ENCODE peak calls at places on chromosomes 13 and 19, in four cellular contexts. One of them, this sample, is unnamed.

GRCh38 chr19:32361574-32362317 is 16.3 kb downstream of the ZNF507 start:
- DNase-seq in COLO829: no peak
- DNase-seq in H1: no peak
- DNase-seq in EH: no peak
- DNase-seq in this sample: no peak

GRCh38 chr13:110593430-110594130 is 21.8 kb upstream of the NAXD start:
- DNase-seq in COLO829: no peak
- DNase-seq in H1: no peak
- DNase-seq in EH: peak
- DNase-seq in this sample: peak

GRCh38 chr13:113589251-113589960 is 4.9 kb downstream of the TFDP1 start:
- DNase-seq in COLO829: no peak
- DNase-seq in H1: no peak
- DNase-seq in EH: no peak
- DNase-seq in this sample: no peak

GRCh38 chr19:19595171-19595701 is 23.3 kb downstream of the PBX4 start:
- DNase-seq in COLO829: no peak
- DNase-seq in H1: no peak
- DNase-seq in EH: peak
- DNase-seq in this sample: peak

GRCh38 chr19:37691881-37692504 is 27.6 kb downstream of the ZNF607 start:
- DNase-seq in COLO829: peak
- DNase-seq in H1: peak
- DNase-seq in EH: peak
- DNase-seq in this sample: peak

GRCh38 chr19:10780368-10780767 is 55.6 kb downstream of the TMED1 start:
- DNase-seq in COLO829: no peak
- DNase-seq in H1: no peak
- DNase-seq in EH: peak
- DNase-seq in this sample: no peak

GRCh38 chr19:5339470-5339949 is 1.1 kb downstream of the PTPRS start:
- DNase-seq in COLO829: no peak
- DNase-seq in H1: no peak
- DNase-seq in EH: no peak
- DNase-seq in this sample: no peak

GRCh38 chr13:25839356-25839755 is 212.5 kb downstream of the SHISA2 start:
- DNase-seq in COLO829: no peak
- DNase-seq in H1: no peak
- DNase-seq in EH: no peak
- DNase-seq in this sample: no peak

GRCh38 chr19:35430382-35431146 is 17.5 kb upstream of the FFAR2 start:
- DNase-seq in COLO829: no peak
- DNase-seq in H1: no peak
- DNase-seq in EH: no peak
- DNase-seq in this sample: no peak

GRCh38 chr13:28392428-28392827 is 102.5 kb downstream of the FLT1 start:
- DNase-seq in COLO829: no peak
- DNase-seq in H1: no peak
- DNase-seq in EH: no peak
- DNase-seq in this sample: no peak

GRCh38 chr19:47243364-47243775 is 12.4 kb upstream of the BBC3 start:
- DNase-seq in COLO829: no peak
- DNase-seq in H1: no peak
- DNase-seq in EH: no peak
- DNase-seq in this sample: no peak